ENCODE peak calls at places on chromosomes 16 and 17, in seven cellular contexts. K is T-helper 2 cell, J is uterus, F is heart left ventricle, B is cardiac fibroblast, Z is HS-5, L is iPS-NIHi11. C is an unnamed sample.

GRCh38 chr17:29936724-29937123 is 4.7 kb upstream of the EFCAB5 start:
- DNase-seq in K (no peak), J (no peak), F (no peak), B (no peak), Z (no peak), L (no peak), C (no peak)

GRCh38 chr17:8966926-8967325 is 1.4 kb upstream of the PIK3R5 start:
- DNase-seq in K (no peak), J (no peak), F (peak; percentile 27), B (no peak), Z (no peak), L (no peak), C (no peak)

GRCh38 chr17:74512041-74512440 is 19.2 kb downstream of the CD300LB start:
- DNase-seq in K (no peak), J (no peak), F (no peak), B (peak; percentile 9), Z (no peak), L (no peak), C (no peak)

GRCh38 chr17:61805399-61805798 is 57.9 kb downstream of the BRIP1 start:
- DNase-seq in K (no peak), J (no peak), F (no peak), B (peak; percentile 82), Z (peak; percentile 72), L (no peak), C (no peak)

GRCh38 chr17:75096082-75096625 is 8.4 kb downstream of the SLC16A5 start:
- DNase-seq in K (no peak), J (no peak), F (peak; percentile 73), B (peak; percentile 84), Z (no peak), L (peak; percentile 71), C (no peak)

GRCh38 chr16:25034916-25035315 is 19.7 kb upstream of the ARHGAP17 start:
- DNase-seq in K (no peak), J (no peak), F (no peak), B (no peak), Z (no peak), L (no peak), C (no peak)

GRCh38 chr17:75335315-75335714 is 46.1 kb upstream of the SLC25A19 start:
- DNase-seq in K (no peak), J (no peak), F (no peak), B (no peak), Z (no peak), L (no peak), C (no peak)

GRCh38 chr16:22240023-22240697 is 34.1 kb downstream of the EEF2K start:
- DNase-seq in K (no peak), J (no peak), F (no peak), B (peak; percentile 48), Z (no peak), L (no peak), C (no peak)

GRCh38 chr16:47431960-47432359 is 28.9 kb downstream of the ITFG1 start:
- DNase-seq in K (no peak), J (no peak), F (no peak), B (no peak), Z (no peak), L (no peak), C (no peak)

GRCh38 chr17:38735161-38735997 is 5.2 kb downstream of the CISD3 start:
- DNase-seq in K (peak; percentile 65), J (peak; percentile 62), F (peak; percentile 70), B (peak; percentile 46), Z (no peak), L (peak; percentile 94), C (peak; percentile 59)

GRCh38 chr17:32912218-32912897 is 15.6 kb upstream of the TMEM98 start:
- DNase-seq in K (no peak), J (peak; percentile 58), F (peak; percentile 39), B (peak; percentile 66), Z (no peak), L (peak; percentile 40), C (no peak)

GRCh38 chr16:5560084-5560483 is 462.5 kb upstream of the EEF2KMT start:
- DNase-seq in K (no peak), J (no peak), F (no peak), B (peak; percentile 8), Z (no peak), L (no peak), C (no peak)